ENCODE peak calls at places on chromosomes 2 and 18, in seven cellular contexts. One of them, this sample, is unnamed.

GRCh38 chr18:7021994-7022840 is 95.4 kb downstream of the LAMA1 start:
- DNase-seq in Peyer's patch: peak
- DNase-seq in adrenal gland: peak
- DNase-seq in uterus: no peak
- DNase-seq in H1: no peak
- DNase-seq in body of pancreas: peak
- DNase-seq in lower leg skin: no peak
- DNase-seq in this sample: peak

GRCh38 chr2:28729698-28730097 is 21.9 kb upstream of the PPP1CB start:
- DNase-seq in Peyer's patch: no peak
- DNase-seq in adrenal gland: no peak
- DNase-seq in uterus: no peak
- DNase-seq in H1: no peak
- DNase-seq in body of pancreas: no peak
- DNase-seq in lower leg skin: no peak
- DNase-seq in this sample: no peak

GRCh38 chr2:224892574-224893204 is 149.6 kb downstream of the DOCK10 start:
- DNase-seq in Peyer's patch: no peak
- DNase-seq in adrenal gland: no peak
- DNase-seq in uterus: no peak
- DNase-seq in H1: no peak
- DNase-seq in body of pancreas: no peak
- DNase-seq in lower leg skin: no peak
- DNase-seq in this sample: no peak

GRCh38 chr2:23092831-23093230 is 292.1 kb upstream of the KLHL29 start:
- DNase-seq in Peyer's patch: no peak
- DNase-seq in adrenal gland: no peak
- DNase-seq in uterus: no peak
- DNase-seq in H1: no peak
- DNase-seq in body of pancreas: no peak
- DNase-seq in lower leg skin: no peak
- DNase-seq in this sample: no peak

GRCh38 chr2:190695739-190696138 is 46.9 kb downstream of the NAB1 start:
- DNase-seq in Peyer's patch: no peak
- DNase-seq in adrenal gland: no peak
- DNase-seq in uterus: no peak
- DNase-seq in H1: no peak
- DNase-seq in body of pancreas: no peak
- DNase-seq in lower leg skin: no peak
- DNase-seq in this sample: no peak

GRCh38 chr2:219636941-219637841 is 9.8 kb downstream of the SLC4A3 start:
- DNase-seq in Peyer's patch: no peak
- DNase-seq in adrenal gland: no peak
- DNase-seq in uterus: no peak
- DNase-seq in H1: no peak
- DNase-seq in body of pancreas: no peak
- DNase-seq in lower leg skin: no peak
- DNase-seq in this sample: peak

GRCh38 chr18:48409591-48410094 is 460 bp upstream of the ZBTB7C start:
- DNase-seq in Peyer's patch: peak
- DNase-seq in adrenal gland: peak
- DNase-seq in uterus: peak
- DNase-seq in H1: peak
- DNase-seq in body of pancreas: peak
- DNase-seq in lower leg skin: no peak
- DNase-seq in this sample: no peak

GRCh38 chr2:132415256-132416079 is 1.1 kb upstream of the GPR39 start:
- DNase-seq in Peyer's patch: no peak
- DNase-seq in adrenal gland: no peak
- DNase-seq in uterus: no peak
- DNase-seq in H1: no peak
- DNase-seq in body of pancreas: no peak
- DNase-seq in lower leg skin: no peak
- DNase-seq in this sample: no peak

GRCh38 chr2:133331437-133331836 is 236.8 kb downstream of the NCKAP5 start:
- DNase-seq in Peyer's patch: no peak
- DNase-seq in adrenal gland: no peak
- DNase-seq in uterus: no peak
- DNase-seq in H1: no peak
- DNase-seq in body of pancreas: no peak
- DNase-seq in lower leg skin: no peak
- DNase-seq in this sample: no peak

GRCh38 chr2:28895189-28895893 is 874 bp downstream of the WDR43 start:
- DNase-seq in Peyer's patch: no peak
- DNase-seq in adrenal gland: peak
- DNase-seq in uterus: peak
- DNase-seq in H1: peak
- DNase-seq in body of pancreas: peak
- DNase-seq in lower leg skin: peak
- DNase-seq in this sample: peak

GRCh38 chr2:175373001-175373727 is 191.7 kb upstream of the ATP5MC3 start:
- DNase-seq in Peyer's patch: no peak
- DNase-seq in adrenal gland: peak
- DNase-seq in uterus: no peak
- DNase-seq in H1: no peak
- DNase-seq in body of pancreas: no peak
- DNase-seq in lower leg skin: no peak
- DNase-seq in this sample: peak

GRCh38 chr2:42958036-42958370 is 165.6 kb upstream of the HAAO start:
- DNase-seq in Peyer's patch: no peak
- DNase-seq in adrenal gland: no peak
- DNase-seq in uterus: no peak
- DNase-seq in H1: no peak
- DNase-seq in body of pancreas: no peak
- DNase-seq in lower leg skin: no peak
- DNase-seq in this sample: no peak

GRCh38 chr18:44035554-44035953 is 645.1 kb upstream of the SETBP1 start:
- DNase-seq in Peyer's patch: no peak
- DNase-seq in adrenal gland: no peak
- DNase-seq in uterus: no peak
- DNase-seq in H1: no peak
- DNase-seq in body of pancreas: no peak
- DNase-seq in lower leg skin: no peak
- DNase-seq in this sample: no peak

GRCh38 chr2:10039658-10040410 is 3.5 kb upstream of the KLF11 start:
- DNase-seq in Peyer's patch: no peak
- DNase-seq in adrenal gland: peak
- DNase-seq in uterus: no peak
- DNase-seq in H1: no peak
- DNase-seq in body of pancreas: peak
- DNase-seq in lower leg skin: peak
- DNase-seq in this sample: no peak

GRCh38 chr2:234861841-234862735 is 89.7 kb upstream of the SH3BP4 start:
- DNase-seq in Peyer's patch: no peak
- DNase-seq in adrenal gland: peak
- DNase-seq in uterus: no peak
- DNase-seq in H1: no peak
- DNase-seq in body of pancreas: no peak
- DNase-seq in lower leg skin: peak
- DNase-seq in this sample: no peak

GRCh38 chr2:9405636-9406035 is 17.7 kb downstream of the ITGB1BP1 start:
- DNase-seq in Peyer's patch: no peak
- DNase-seq in adrenal gland: no peak
- DNase-seq in uterus: no peak
- DNase-seq in H1: no peak
- DNase-seq in body of pancreas: no peak
- DNase-seq in lower leg skin: no peak
- DNase-seq in this sample: no peak

GRCh38 chr18:59783138-59783537 is 85.9 kb upstream of the CCBE1 start:
- DNase-seq in Peyer's patch: no peak
- DNase-seq in adrenal gland: peak
- DNase-seq in uterus: no peak
- DNase-seq in H1: peak
- DNase-seq in body of pancreas: no peak
- DNase-seq in lower leg skin: no peak
- DNase-seq in this sample: peak

GRCh38 chr2:172864182-172864581 is 128.5 kb downstream of the RAPGEF4 start:
- DNase-seq in Peyer's patch: peak
- DNase-seq in adrenal gland: peak
- DNase-seq in uterus: peak
- DNase-seq in H1: peak
- DNase-seq in body of pancreas: peak
- DNase-seq in lower leg skin: no peak
- DNase-seq in this sample: peak

GRCh38 chr2:71672011-71672639 is 218.8 kb downstream of the DYSF start:
- DNase-seq in Peyer's patch: peak
- DNase-seq in adrenal gland: no peak
- DNase-seq in uterus: no peak
- DNase-seq in H1: peak
- DNase-seq in body of pancreas: no peak
- DNase-seq in lower leg skin: peak
- DNase-seq in this sample: no peak

GRCh38 chr18:44031063-44031462 is 649.6 kb upstream of the SETBP1 start:
- DNase-seq in Peyer's patch: no peak
- DNase-seq in adrenal gland: no peak
- DNase-seq in uterus: no peak
- DNase-seq in H1: no peak
- DNase-seq in body of pancreas: no peak
- DNase-seq in lower leg skin: no peak
- DNase-seq in this sample: no peak

GRCh38 chr2:42363413-42363812 is 2.4 kb upstream of the COX7A2L start:
- DNase-seq in Peyer's patch: no peak
- DNase-seq in adrenal gland: no peak
- DNase-seq in uterus: no peak
- DNase-seq in H1: no peak
- DNase-seq in body of pancreas: no peak
- DNase-seq in lower leg skin: no peak
- DNase-seq in this sample: no peak

GRCh38 chr2:127762846-127763245 is 48.1 kb downstream of the WDR33 start:
- DNase-seq in Peyer's patch: no peak
- DNase-seq in adrenal gland: no peak
- DNase-seq in uterus: no peak
- DNase-seq in H1: no peak
- DNase-seq in body of pancreas: no peak
- DNase-seq in lower leg skin: no peak
- DNase-seq in this sample: no peak
- TF ChIP-seq POLR2A in Peyer's patch: no peak
- TF ChIP-seq POLR2A in adrenal gland: no peak
- TF ChIP-seq POLR2A in uterus: no peak
- TF ChIP-seq POLR2A in H1: no peak
- TF ChIP-seq POLR2A in body of pancreas: no peak
- TF ChIP-seq POLR2A in lower leg skin: no peak
- TF ChIP-seq POLR2A in this sample: no peak

GRCh38 chr2:216082805-216083204 is 1.1 kb downstream of the TMEM169 start:
- DNase-seq in Peyer's patch: no peak
- DNase-seq in adrenal gland: peak
- DNase-seq in uterus: no peak
- DNase-seq in H1: no peak
- DNase-seq in body of pancreas: no peak
- DNase-seq in lower leg skin: no peak
- DNase-seq in this sample: no peak

GRCh38 chr2:216083464-216084279 is 2.0 kb downstream of the TMEM169 start:
- DNase-seq in Peyer's patch: no peak
- DNase-seq in adrenal gland: no peak
- DNase-seq in uterus: no peak
- DNase-seq in H1: no peak
- DNase-seq in body of pancreas: no peak
- DNase-seq in lower leg skin: no peak
- DNase-seq in this sample: no peak

GRCh38 chr2:216082388-216082733 is 642 bp downstream of the TMEM169 start:
- DNase-seq in Peyer's patch: no peak
- DNase-seq in adrenal gland: no peak
- DNase-seq in uterus: no peak
- DNase-seq in H1: no peak
- DNase-seq in body of pancreas: no peak
- DNase-seq in lower leg skin: no peak
- DNase-seq in this sample: no peak

GRCh38 chr2:216081012-216081411 is 597 bp downstream of the PECR start:
- DNase-seq in Peyer's patch: no peak
- DNase-seq in adrenal gland: no peak
- DNase-seq in uterus: no peak
- DNase-seq in H1: no peak
- DNase-seq in body of pancreas: no peak
- DNase-seq in lower leg skin: no peak
- DNase-seq in this sample: no peak

GRCh38 chr2:216081487-216082387 is at the start of the genes PECR and TMEM169:
- DNase-seq in Peyer's patch: peak
- DNase-seq in adrenal gland: peak
- DNase-seq in uterus: peak
- DNase-seq in H1: peak
- DNase-seq in body of pancreas: peak
- DNase-seq in lower leg skin: peak
- DNase-seq in this sample: peak
- TF ChIP-seq POLR2A in Peyer's patch: peak
- TF ChIP-seq POLR2A in adrenal gland: peak
- TF ChIP-seq POLR2A in uterus: no peak
- TF ChIP-seq POLR2A in H1: peak
- TF ChIP-seq POLR2A in body of pancreas: peak
- TF ChIP-seq POLR2A in lower leg skin: no peak
- TF ChIP-seq POLR2A in this sample: peak

DNA sequence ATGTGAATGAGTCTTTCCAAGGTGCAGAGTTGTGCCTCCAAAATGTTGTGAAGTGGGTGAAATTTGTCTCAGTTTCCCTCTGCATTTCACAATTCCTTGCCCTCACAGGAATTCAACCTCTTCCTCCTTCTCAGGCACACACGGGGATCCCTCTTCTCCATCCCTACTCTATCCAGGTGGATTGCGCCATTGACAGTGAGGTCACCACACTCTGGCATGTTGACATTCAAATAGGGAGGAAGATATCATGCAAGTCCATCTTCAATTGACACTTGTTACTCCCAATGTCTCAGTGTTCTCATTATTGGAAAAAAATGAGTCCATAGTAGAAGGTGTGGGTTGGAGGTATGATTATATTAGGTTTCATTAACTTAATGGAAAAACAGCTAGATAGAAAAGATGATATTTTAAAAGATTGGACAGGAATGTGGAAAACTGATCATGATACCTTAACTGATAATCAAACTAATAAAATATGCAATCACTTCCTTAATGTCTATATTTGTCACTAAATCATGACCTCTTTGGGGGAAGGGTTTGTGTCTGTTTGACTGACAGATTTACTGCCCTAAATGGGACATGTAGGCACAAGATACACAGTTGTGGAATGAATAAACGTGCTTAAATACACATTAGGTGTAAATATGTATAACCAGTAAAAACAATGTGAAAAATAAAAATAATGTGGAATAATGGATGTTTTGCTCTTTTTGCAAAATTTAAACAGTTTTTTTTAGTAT is 213.8 kb upstream of the SLC8A1 start:
- DNase-seq in Peyer's patch: no peak
- DNase-seq in adrenal gland: no peak
- DNase-seq in uterus: no peak
- DNase-seq in H1: no peak
- DNase-seq in body of pancreas: no peak
- DNase-seq in lower leg skin: no peak
- DNase-seq in this sample: no peak
- TF ChIP-seq POLR2A in Peyer's patch: no peak
- TF ChIP-seq POLR2A in adrenal gland: no peak
- TF ChIP-seq POLR2A in uterus: no peak
- TF ChIP-seq POLR2A in H1: no peak
- TF ChIP-seq POLR2A in body of pancreas: no peak
- TF ChIP-seq POLR2A in lower leg skin: no peak
- TF ChIP-seq POLR2A in this sample: no peak

GRCh38 chr2:237695201-237695780 is 67.9 kb downstream of the LRRFIP1 start:
- DNase-seq in Peyer's patch: no peak
- DNase-seq in adrenal gland: no peak
- DNase-seq in uterus: peak
- DNase-seq in H1: no peak
- DNase-seq in body of pancreas: no peak
- DNase-seq in lower leg skin: no peak
- DNase-seq in this sample: peak
- TF ChIP-seq POLR2A in Peyer's patch: peak
- TF ChIP-seq POLR2A in adrenal gland: no peak
- TF ChIP-seq POLR2A in uterus: peak
- TF ChIP-seq POLR2A in H1: no peak
- TF ChIP-seq POLR2A in body of pancreas: no peak
- TF ChIP-seq POLR2A in lower leg skin: no peak
- TF ChIP-seq POLR2A in this sample: no peak

GRCh38 chr2:74421248-74421870 is at the start of the genes C2orf81 and WDR54:
- DNase-seq in Peyer's patch: peak
- DNase-seq in adrenal gland: peak
- DNase-seq in uterus: peak
- DNase-seq in H1: peak
- DNase-seq in body of pancreas: peak
- DNase-seq in lower leg skin: peak
- DNase-seq in this sample: peak
- TF ChIP-seq POLR2A in Peyer's patch: no peak
- TF ChIP-seq POLR2A in adrenal gland: peak
- TF ChIP-seq POLR2A in uterus: peak
- TF ChIP-seq POLR2A in H1: no peak
- TF ChIP-seq POLR2A in body of pancreas: peak
- TF ChIP-seq POLR2A in lower leg skin: no peak
- TF ChIP-seq POLR2A in this sample: peak

This sample was measured in H54.